ENCODE peak calls at places on chromosomes 16 and 17, in eight cellular contexts. O is uterus, E is sigmoid colon, M is tibial nerve, C is colonic mucosa, Y is nucleus accumbens, S is activated T-cell treated with anti-CD3 and anti-CD28 coated beads for 24 hours, N is fibroblast of the aortic adventitia. B is an unnamed sample.

GRCh38 chr17:2390199-2390880 is 10.5 kb downstream of the MNT start:
- DNase-seq in O (no peak), E (no peak), M (no peak), C (no peak), Y (no peak), S (no peak), N (peak), B (no peak)

GRCh38 chr16:69419956-69420355 is 4.5 kb upstream of the CYB5B start:
- DNase-seq in O (no peak), E (no peak), M (no peak), C (no peak), Y (no peak), S (no peak), N (no peak), B (no peak)

GRCh38 chr17:19958023-19958422 is 19.6 kb downstream of the AKAP10 start:
- DNase-seq in O (no peak), E (no peak), M (no peak), C (no peak), Y (no peak), S (no peak), N (peak), B (no peak)

GRCh38 chr16:13680021-13680672 is 239.8 kb upstream of the ERCC4 start:
- DNase-seq in O (no peak), E (no peak), M (no peak), C (no peak), Y (no peak), S (no peak), N (no peak), B (no peak)

GRCh38 chr16:58028541-58029070 is 3.1 kb downstream of the MMP15 start:
- DNase-seq in O (no peak), E (no peak), M (no peak), C (no peak), Y (no peak), S (no peak), N (no peak), B (no peak)

GRCh38 chr17:46009681-46010596 is 10.9 kb downstream of the STH start:
- DNase-seq in O (no peak), E (no peak), M (no peak), C (no peak), Y (no peak), S (no peak), N (peak), B (no peak)

GRCh38 chr17:16107165-16107770 is 107.6 kb downstream of the TTC19 start:
- DNase-seq in O (no peak), E (no peak), M (no peak), C (no peak), Y (no peak), S (no peak), N (no peak), B (no peak)

GRCh38 chr16:28181557-28181914 is 30.2 kb downstream of the XPO6 start:
- DNase-seq in O (peak), E (peak), M (no peak), C (peak), Y (no peak), S (no peak), N (peak), B (no peak)

GRCh38 chr16:86545481-86545880 is 9.6 kb downstream of the MTHFSD start:
- DNase-seq in O (no peak), E (peak), M (no peak), C (no peak), Y (no peak), S (no peak), N (no peak), B (no peak)

GRCh38 chr17:65667656-65668055 is 106.2 kb upstream of the AXIN2 start:
- DNase-seq in O (no peak), E (no peak), M (no peak), C (no peak), Y (no peak), S (no peak), N (no peak), B (no peak)

GRCh38 chr16:68936729-68937631 is 93.6 kb downstream of the TANGO6 start:
- DNase-seq in O (no peak), E (no peak), M (no peak), C (no peak), Y (no peak), S (no peak), N (peak), B (no peak)

B was measured in type B pancreatic cell.